ENCODE peak calls at places on chromosomes 2 and 18, in eight cellular contexts. L, M, U, E, T, Q, O and H are unnamed samples.

GRCh38 chr2:150169230-150169629 is 318.2 kb downstream of the RND3 start:
- DNase-seq in E (peak), O (no peak), U (peak), L (no peak), Q (no peak), M (peak), T (no peak), H (peak)

GRCh38 chr2:175402591-175402990 is 221.1 kb upstream of the ATP5MC3 start:
- DNase-seq in U (no peak), L (no peak), M (no peak), O (no peak), Q (no peak), T (no peak), E (no peak), H (no peak)

GRCh38 chr2:18435425-18436037 is 124.9 kb downstream of the RDH14 start:
- DNase-seq in T (no peak), U (no peak), L (no peak), Q (no peak), O (no peak), M (peak), E (peak), H (peak)

GRCh38 chr2:226674123-226674522 is 125.5 kb downstream of the IRS1 start:
- DNase-seq in Q (no peak), E (no peak), O (no peak), L (no peak), U (no peak), T (no peak), M (peak), H (peak)

GRCh38 chr2:67389286-67389685 is 7.8 kb upstream of the ETAA1 start:
- DNase-seq in U (no peak), L (no peak), M (peak), T (peak), O (peak), Q (no peak), E (peak), H (peak)

GRCh38 chr18:68478246-68478645 is 236.7 kb downstream of the TMX3 start:
- DNase-seq in Q (no peak), U (no peak), E (no peak), L (no peak), O (no peak), T (no peak), M (no peak), H (no peak)

GRCh38 chr18:11393486-11393885 is 215.9 kb upstream of the SLC35G4 start:
- DNase-seq in O (no peak), T (no peak), L (no peak), M (peak), U (no peak), Q (no peak), E (no peak), H (peak)

GRCh38 chr2:17680119-17680518 is 73.5 kb downstream of the SMC6 start:
- DNase-seq in L (no peak), O (no peak), Q (no peak), E (no peak), T (no peak), U (no peak), M (peak), H (no peak)

GRCh38 chr2:15365411-15365810 is 195.7 kb downstream of the NBAS start:
- DNase-seq in U (no peak), Q (no peak), T (no peak), L (no peak), E (no peak), O (no peak), M (no peak), H (no peak)

GRCh38 chr18:26547302-26548143 is 830 bp downstream of the KCTD1 start:
- DNase-seq in L (peak), T (no peak), E (peak), M (peak), Q (no peak), O (peak), U (peak), H (peak)

GRCh38 chr2:78985558-78985957 is 39.9 kb upstream of the REG3G start:
- DNase-seq in O (no peak), T (no peak), Q (no peak), M (no peak), L (no peak), E (no peak), U (no peak), H (no peak)

GRCh38 chr18:48649231-48649630 is 110.4 kb downstream of the CTIF start:
- DNase-seq in O (no peak), Q (no peak), U (no peak), E (no peak), T (no peak), M (no peak), L (no peak), H (no peak)

GRCh38 chr2:152564754-152565551 is 152.3 kb downstream of the PRPF40A start:
- DNase-seq in O (no peak), T (no peak), L (no peak), M (no peak), U (no peak), Q (no peak), E (no peak), H (no peak)

GRCh38 chr2:22336414-22336813 is 1048.6 kb upstream of the KLHL29 start:
- DNase-seq in U (no peak), T (no peak), L (no peak), O (no peak), E (no peak), M (no peak), Q (no peak), H (no peak)

GRCh38 chr2:113117594-113118262 is 9.7 kb upstream of the IL1RN start:
- DNase-seq in M (peak), E (peak), T (peak), U (peak), L (peak), O (peak), Q (no peak), H (peak)

DNA sequence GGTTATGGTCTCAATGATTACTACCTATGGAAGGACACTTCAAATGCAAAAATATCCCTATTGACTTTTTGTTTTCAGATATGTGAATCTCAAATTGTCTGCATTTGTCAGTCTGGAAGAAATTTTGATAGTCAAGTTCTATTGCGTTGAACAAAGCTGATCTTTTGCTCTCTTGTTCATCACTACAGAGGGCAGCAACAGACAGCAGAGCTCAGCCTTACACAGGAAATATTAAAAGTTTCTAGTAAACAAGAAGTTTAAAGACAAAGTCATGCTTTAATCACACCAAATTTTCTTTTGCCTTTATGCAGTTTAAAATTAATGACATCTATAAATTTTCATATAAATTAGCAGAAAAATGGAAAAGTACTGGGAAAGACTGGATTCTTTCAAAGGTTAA is 617.5 kb downstream of the NR4A2 start:
- DNase-seq in M (no peak), E (no peak), O (no peak), U (no peak), T (no peak), Q (no peak), L (no peak), H (no peak)
- TF ChIP-seq CTCF in M (no peak), E (no peak), O (no peak), U (no peak), T (no peak), Q (no peak), L (no peak), H (no peak)

GRCh38 chr2:74529357-74530238 is at the start of the genes AUP1 and HTRA2:
- DNase-seq in E (peak), L (peak), O (peak), Q (peak), M (peak), U (peak), T (peak), H (peak)
- TF ChIP-seq CTCF in E (no peak), L (no peak), O (no peak), Q (no peak), M (no peak), U (no peak), T (no peak), H (no peak)

GRCh38 chr2:177106212-177106611 is 106.4 kb upstream of the HNRNPA3 start:
- DNase-seq in Q (no peak), E (no peak), U (no peak), L (no peak), T (no peak), O (no peak), M (no peak), H (no peak)
- TF ChIP-seq CTCF in Q (no peak), E (peak), U (no peak), L (peak), T (no peak), O (peak), M (no peak), H (no peak)

GRCh38 chr2:74836675-74837401 is 2.9 kb downstream of the HK2 start:
- DNase-seq in M (no peak), E (no peak), O (no peak), U (no peak), T (no peak), Q (no peak), L (no peak), H (no peak)
- TF ChIP-seq CTCF in M (no peak), E (no peak), O (no peak), U (no peak), T (no peak), Q (no peak), L (no peak), H (no peak)

DNA sequence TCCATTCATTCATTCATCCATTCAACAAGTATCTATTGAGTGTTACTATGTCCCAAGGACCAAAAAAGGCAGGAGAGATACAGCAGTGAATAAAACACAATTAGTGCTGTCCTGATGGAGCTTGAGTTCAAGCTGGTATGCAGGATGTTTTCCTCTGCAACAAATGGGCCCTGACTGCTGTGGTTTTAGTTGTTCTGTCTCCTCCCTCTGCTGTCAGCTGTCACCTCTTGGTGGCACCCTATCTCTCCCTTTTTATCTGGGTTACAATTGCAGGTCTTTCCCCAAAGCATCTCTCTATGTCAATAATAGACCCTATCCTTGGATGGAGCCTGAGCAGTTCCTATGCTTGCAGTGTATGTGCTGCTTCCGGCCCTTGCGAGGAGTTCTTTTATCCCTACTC is 304.8 kb downstream of the PDE11A start:
- DNase-seq in O (no peak), L (no peak), U (no peak), T (no peak), M (no peak), E (no peak), Q (no peak), H (no peak)
- TF ChIP-seq CTCF in O (no peak), L (no peak), U (no peak), T (no peak), M (no peak), E (no peak), Q (no peak), H (no peak)

DNA sequence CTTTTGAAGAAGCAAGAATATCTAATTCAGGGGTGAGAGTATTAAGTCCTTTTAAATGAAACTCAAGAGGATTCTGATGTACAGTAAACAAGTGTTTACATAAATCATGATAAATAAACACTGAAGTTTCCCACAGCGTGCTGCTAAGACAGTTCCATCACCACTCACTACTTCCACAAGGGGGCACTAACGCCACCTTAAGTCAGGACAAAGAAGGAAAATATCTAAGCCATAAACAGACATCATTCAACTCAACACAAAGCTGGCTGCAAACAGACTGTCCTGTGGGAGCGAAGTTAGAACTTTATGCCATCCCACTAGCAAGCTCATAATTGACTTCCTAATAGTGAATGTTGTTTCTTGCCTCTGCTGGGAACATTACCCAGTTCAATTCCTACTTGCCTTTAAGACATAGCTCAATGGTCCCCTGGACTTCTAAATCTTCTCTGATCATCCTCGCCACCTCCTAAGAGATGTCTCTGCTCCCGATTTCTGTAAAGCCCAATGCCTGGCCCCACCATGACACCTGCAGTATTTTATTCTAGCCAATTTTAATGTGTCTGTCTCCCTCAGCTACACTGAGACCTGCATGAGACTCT is 36.5 kb downstream of the MRPL44 start:
- DNase-seq in Q (no peak), E (peak), L (no peak), T (no peak), M (peak), U (peak), O (peak), H (peak)
- TF ChIP-seq CTCF in Q (peak), E (peak), L (peak), T (peak), M (peak), U (peak), O (peak), H (peak)

GRCh38 chr2:38605298-38605830 is 2.6 kb upstream of the HNRNPLL start:
- DNase-seq in L (no peak), E (no peak), O (no peak), T (no peak), U (no peak), Q (no peak), M (no peak), H (no peak)

GRCh38 chr2:38602136-38602731 is 494 bp downstream of the HNRNPLL start:
- DNase-seq in M (no peak), U (no peak), T (no peak), E (no peak), Q (no peak), L (no peak), O (no peak), H (no peak)

GRCh38 chr2:38602732-38603401 is at the start of gene HNRNPLL:
- DNase-seq in U (peak), L (peak), M (peak), O (peak), E (peak), Q (peak), T (peak), H (peak)

GRCh38 chr2:38601463-38602135 is 1.1 kb downstream of the HNRNPLL start:
- DNase-seq in E (peak), O (no peak), Q (no peak), U (no peak), M (peak), T (no peak), L (no peak), H (peak)

DNA sequence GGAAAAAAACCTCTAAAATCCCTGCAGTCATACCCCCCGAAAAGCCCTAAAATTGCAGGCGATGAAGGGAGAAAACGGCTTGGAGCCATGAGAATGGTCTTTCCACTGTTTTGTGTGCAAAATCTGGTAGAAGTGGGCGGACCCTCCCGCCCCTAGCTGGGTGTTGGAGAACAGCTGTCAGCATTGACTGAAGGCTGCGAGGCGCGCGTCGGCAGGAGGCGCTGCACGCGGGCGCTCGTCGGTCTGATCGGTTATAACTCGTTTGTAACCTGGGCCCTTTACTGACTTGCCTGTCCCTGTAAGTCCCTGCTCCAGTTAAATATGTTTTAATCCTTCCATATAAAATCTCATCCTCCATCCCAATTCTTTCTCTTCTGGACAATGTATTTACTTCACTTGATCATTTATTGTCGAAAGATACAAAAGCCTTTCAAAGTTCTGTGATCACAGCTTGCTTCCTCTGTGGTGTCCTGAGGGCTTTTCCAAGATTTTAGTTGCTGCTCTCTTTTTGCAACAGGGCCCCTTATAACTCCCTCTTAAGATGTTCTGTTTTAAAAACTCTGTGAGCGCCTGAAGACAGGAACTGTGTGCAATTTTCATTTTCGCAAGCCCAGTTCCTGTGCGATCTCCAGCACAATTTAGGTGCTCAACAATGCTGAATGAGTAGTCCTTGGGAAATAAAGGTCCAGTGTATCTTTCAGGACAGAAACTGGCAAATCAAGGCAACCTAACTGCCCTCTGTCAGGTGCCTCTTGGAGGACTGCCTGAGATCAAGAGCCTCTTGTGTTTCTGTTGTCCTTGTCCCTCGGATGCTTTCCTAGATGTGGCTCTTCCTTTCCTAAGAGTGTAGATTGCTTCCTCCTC is 906 bp upstream of the HNRNPLL start:
- DNase-seq in T (no peak), L (peak), Q (no peak), O (no peak), E (peak), M (peak), U (peak), H (peak)
- TF ChIP-seq CTCF in T (peak), L (peak), Q (peak), O (peak), E (peak), M (peak), U (peak), H (peak)

GRCh38 chr18:62637807-62638687 is 77.3 kb upstream of the PHLPP1 start:
- DNase-seq in E (no peak), Q (no peak), O (no peak), M (peak), U (no peak), L (no peak), T (no peak), H (no peak)
- TF ChIP-seq CTCF in E (peak), Q (peak), O (peak), M (peak), U (peak), L (peak), T (peak), H (peak)

GRCh38 chr2:219519526-219519916 is 5.2 kb downstream of the ASIC4 start:
- DNase-seq in E (no peak), T (no peak), Q (no peak), L (no peak), O (no peak), U (no peak), M (no peak), H (no peak)

GRCh38 chr2:219520079-219520478 is 5.8 kb downstream of the ASIC4 start:
- DNase-seq in L (no peak), E (no peak), O (no peak), T (no peak), U (no peak), M (no peak), Q (no peak), H (no peak)

GRCh38 chr2:219522111-219523030 is 8.1 kb downstream of the ASIC4 start:
- DNase-seq in M (peak), Q (peak), E (peak), O (peak), U (no peak), T (peak), L (no peak), H (peak)

GRCh38 chr2:219523031-219523671 is 8.9 kb downstream of the ASIC4 start:
- DNase-seq in M (peak), O (no peak), Q (no peak), L (no peak), T (no peak), E (no peak), U (no peak), H (no peak)

DNA sequence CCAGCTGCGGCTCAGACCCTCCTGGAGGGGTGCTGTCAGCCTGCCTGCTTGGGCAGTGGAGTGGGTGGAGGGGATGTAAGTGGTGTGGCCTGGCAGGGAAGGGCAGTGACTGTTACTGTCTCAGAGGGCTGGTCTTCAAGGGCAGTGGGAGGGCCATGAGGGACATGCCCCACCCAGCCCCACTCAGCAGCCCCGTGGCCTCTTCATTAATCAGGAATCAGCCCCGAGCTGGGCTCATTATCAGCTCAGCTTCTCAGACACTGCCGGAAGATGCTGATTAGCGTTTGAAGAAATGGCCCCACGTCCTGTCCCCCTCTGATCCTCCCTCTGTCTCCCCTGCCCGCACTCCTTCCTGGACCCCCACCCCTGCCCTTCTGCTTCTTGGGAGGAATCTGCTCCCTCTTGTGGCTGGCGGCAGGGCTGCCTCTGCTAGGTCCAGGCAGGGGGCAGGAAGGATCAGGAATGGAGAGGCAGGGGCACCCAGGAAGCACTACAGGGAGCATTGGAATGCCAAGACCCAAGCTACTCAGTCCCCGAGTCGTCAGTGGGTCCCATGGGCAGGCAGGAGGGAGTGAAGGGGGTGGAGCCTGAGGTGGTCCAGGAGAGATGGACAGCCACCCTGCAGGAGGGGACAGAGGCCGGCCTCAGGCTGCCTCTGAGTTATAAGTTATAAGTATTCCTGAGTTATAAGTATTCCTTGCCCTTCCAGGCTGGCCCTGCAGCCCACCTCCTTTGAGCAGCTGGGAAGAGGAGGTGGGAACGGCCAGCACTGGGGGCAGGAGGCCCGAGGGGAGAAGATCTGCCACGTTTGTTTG is 7.0 kb downstream of the ASIC4 start:
- DNase-seq in Q (peak), E (peak), U (no peak), L (no peak), M (peak), T (no peak), O (no peak), H (peak)
- TF ChIP-seq CTCF in Q (peak), E (peak), U (peak), L (peak), M (peak), T (peak), O (peak), H (peak)